ENCODE peak calls at places on chromosomes 11 and 22, in six cellular contexts. J is anterior cingulate cortex, N is ureter, O is globus pallidus, B is NCI-H345, C is EH. G is an unnamed sample.
A peak's percentile ranks its signal among the peaks of the same experiment; 100 is the strongest.

GRCh38 chr11:46649180-46649738 is 31.9 kb downstream of the ATG13 start:
- DNase-seq in B (no peak), J (peak; percentile 28), O (peak; percentile 93), C (peak; percentile 97), N (peak; percentile 52), G (peak; percentile 98)

GRCh38 chr11:15770798-15771414 is 585.4 kb downstream of the SOX6 start:
- DNase-seq in J (no peak), N (no peak), C (peak; percentile 49), O (no peak), B (peak; percentile 15), G (peak; percentile 24)

GRCh38 chr11:93852242-93852641 is 1.8 kb upstream of the VSTM5 start:
- DNase-seq in C (no peak), B (no peak), N (no peak), O (no peak), J (no peak), G (no peak)

GRCh38 chr11:72598901-72599300 is 75.3 kb downstream of the PDE2A start:
- DNase-seq in J (peak; percentile 6), N (no peak), B (no peak), O (peak; percentile 23), C (peak; percentile 49), G (peak; percentile 49)

GRCh38 chr11:23112987-23113886 is 253.0 kb upstream of the CCDC179 start:
- DNase-seq in N (no peak), O (peak; percentile 20), J (no peak), C (peak; percentile 55), B (peak; percentile 84), G (peak; percentile 47)

GRCh38 chr11:14645985-14646900 is 2.6 kb downstream of the PDE3B start:
- DNase-seq in O (no peak), J (no peak), C (no peak), B (no peak), N (no peak), G (no peak)

GRCh38 chr11:665062-665706 is 28.1 kb downstream of the DRD4 start:
- DNase-seq in N (no peak), B (no peak), C (peak; percentile 26), O (no peak), J (no peak), G (no peak)

GRCh38 chr11:126162286-126163030 is 49.0 kb downstream of the RPUSD4 start:
- DNase-seq in B (no peak), O (no peak), N (no peak), C (no peak), J (no peak), G (no peak)

GRCh38 chr22:44379817-44380560 is 67.2 kb upstream of the SHISAL1 start:
- DNase-seq in N (no peak), J (no peak), O (no peak), B (no peak), C (no peak), G (no peak)

GRCh38 chr22:38298312-38299000 is 18.8 kb downstream of the CSNK1E start:
- DNase-seq in J (no peak), N (no peak), B (no peak), C (peak; percentile 39), O (no peak), G (no peak)

GRCh38 chr11:76322593-76323341 is 58.2 kb downstream of the THAP12 start:
- DNase-seq in J (no peak), O (no peak), N (no peak), B (no peak), C (no peak), G (no peak)

GRCh38 chr11:126607374-126607773 is 251.9 kb downstream of the ST3GAL4 start:
- DNase-seq in N (peak; percentile 62), C (peak; percentile 76), J (peak; percentile 30), O (peak; percentile 77), B (peak; percentile 60), G (peak; percentile 76)

GRCh38 chr11:58919561-58919960 is 19.7 kb upstream of the GLYATL1 start:
- DNase-seq in O (no peak), C (peak; percentile 84), N (no peak), J (no peak), B (no peak), G (no peak)

GRCh38 chr11:12223771-12224536 is 113.6 kb downstream of the MICAL2 start:
- DNase-seq in C (no peak), B (no peak), N (peak; percentile 76), J (no peak), O (no peak), G (no peak)

GRCh38 chr11:128473631-128474030 is 113.7 kb downstream of the ETS1 start:
- DNase-seq in O (no peak), C (no peak), N (no peak), J (no peak), B (no peak), G (no peak)

GRCh38 chr11:17600316-17601205 is 53.5 kb downstream of the OTOG start:
- DNase-seq in O (no peak), C (no peak), B (peak; percentile 54), J (no peak), N (peak; percentile 30), G (no peak)

GRCh38 chr11:20156876-20157613 is 3.2 kb downstream of the DBX1 start:
- DNase-seq in N (no peak), O (no peak), B (no peak), C (no peak), J (no peak), G (no peak)

GRCh38 chr11:102831709-102832492 is 11.5 kb downstream of the MMP3 start:
- DNase-seq in J (no peak), B (no peak), N (no peak), C (no peak), O (no peak), G (no peak)

GRCh38 chr22:37675930-37676571 is 615 bp downstream of the LGALS1 start:
- DNase-seq in O (no peak), N (peak; percentile 76), J (no peak), B (no peak), C (peak; percentile 47), G (peak; percentile 43)

GRCh38 chr11:117878314-117878938 is 2.0 kb upstream of the FXYD6 start:
- DNase-seq in C (no peak), O (no peak), N (no peak), J (no peak), B (no peak), G (no peak)

GRCh38 chr11:75697906-75698563 is 19.6 kb upstream of the MOGAT2 start:
- DNase-seq in B (no peak), J (no peak), O (no peak), N (no peak), C (no peak), G (no peak)

GRCh38 chr11:69295995-69296889 is 2.3 kb downstream of the MYEOV start:
- DNase-seq in N (no peak), B (no peak), J (no peak), O (no peak), C (peak; percentile 69), G (peak; percentile 41)

GRCh38 chr11:17366491-17366890 is 14.9 kb downstream of the NCR3LG1 start:
- DNase-seq in J (no peak), O (no peak), C (no peak), B (no peak), N (no peak), G (no peak)

GRCh38 chr11:1568451-1568911 is 3.6 kb downstream of the DUSP8 start:
- DNase-seq in N (no peak), J (no peak), B (peak; percentile 79), O (no peak), C (no peak), G (no peak)

GRCh38 chr11:2304156-2305139 is 2.6 kb downstream of the TSPAN32 start:
- DNase-seq in O (no peak), B (no peak), C (peak; percentile 57), J (no peak), N (peak; percentile 43), G (no peak)

GRCh38 chr11:70732493-70733206 is 334.3 kb downstream of the CTTN start:
- DNase-seq in J (no peak), N (no peak), B (no peak), C (no peak), O (no peak), G (no peak)

GRCh38 chr11:86978756-86979608 is 23.8 kb upstream of the FZD4 start:
- DNase-seq in O (no peak), B (peak; percentile 22), N (no peak), C (peak; percentile 54), J (no peak), G (no peak)

GRCh38 chr11:1391165-1392010 is 1.7 kb downstream of the BRSK2 start:
- DNase-seq in B (peak; percentile 13), O (peak; percentile 62), N (no peak), C (no peak), J (peak; percentile 66), G (peak; percentile 57)

GRCh38 chr11:109704432-109704831 is 282.4 kb downstream of the C11orf87 start:
- DNase-seq in J (no peak), N (no peak), O (no peak), C (no peak), B (peak; percentile 4), G (no peak)

GRCh38 chr11:115453158-115453557 is 51.1 kb downstream of the CADM1 start:
- DNase-seq in N (no peak), J (no peak), B (no peak), C (no peak), O (no peak), G (no peak)

GRCh38 chr11:119759324-119759723 is 30.3 kb upstream of the NECTIN1 start:
- DNase-seq in C (peak; percentile 58), O (no peak), J (no peak), B (no peak), N (peak; percentile 59), G (no peak)

GRCh38 chr11:27008811-27009535 is 15.1 kb downstream of the FIBIN start:
- DNase-seq in J (no peak), B (no peak), C (no peak), O (no peak), N (no peak), G (no peak)

GRCh38 chr11:120773501-120774031 is 250.3 kb upstream of the TBCEL start:
- DNase-seq in C (peak; percentile 7), B (no peak), O (no peak), J (no peak), N (no peak), G (no peak)

GRCh38 chr11:33187851-33188722 is 26.8 kb upstream of the CSTF3 start:
- DNase-seq in J (no peak), N (no peak), C (no peak), B (no peak), O (no peak), G (no peak)

GRCh38 chr11:131877246-131877645 is 506.8 kb downstream of the NTM start:
- DNase-seq in J (no peak), B (no peak), N (no peak), O (no peak), C (no peak), G (no peak)

GRCh38 chr22:38699784-38700183 is 959 bp downstream of the JOSD1 start:
- DNase-seq in J (no peak), O (no peak), N (no peak), B (no peak), C (peak; percentile 64), G (peak; percentile 52)

GRCh38 chr11:2270322-2271076 is at the start of gene ASCL2:
- DNase-seq in N (peak; percentile 46), J (no peak), C (no peak), B (no peak), O (no peak), G (no peak)

GRCh38 chr11:94583885-94584500 is 16.8 kb downstream of the PIWIL4 start:
- DNase-seq in N (no peak), B (no peak), O (no peak), J (no peak), C (peak; percentile 18), G (peak; percentile 43)